ENCODE peak calls at places on chromosomes 2 and 18, in ten cellular contexts. Y is stimulated activated CD4-positive, alpha-beta T cell treated with anti-CD3 and anti-CD28 coated beads, Interleukin-1b, Interleukin-23, amount 100 ng/mL, for 4 hours; Z is mucosa of gallbladder; A is prostate gland; L is SW480; F is HEK293T; P is SK-MEL-5; I is tibial artery; G is HL-60; U is AG08395. T is an unnamed sample.

GRCh38 chr18:57440331-57441101 is 5.3 kb downstream of the ONECUT2 start:
- DNase-seq in Y (no peak), Z (peak), A (no peak), L (no peak), F (no peak), P (no peak), I (no peak), G (no peak), U (no peak), T (no peak)

GRCh38 chr2:100470898-100471514 is 724 bp downstream of the NMS start:
- DNase-seq in Y (no peak), Z (peak), A (no peak), L (no peak), F (peak), P (peak), I (no peak), G (no peak), U (peak), T (no peak)

GRCh38 chr2:135791418-135792190 is 45.4 kb downstream of the LCT start:
- DNase-seq in Y (no peak), Z (no peak), A (no peak), L (no peak), F (no peak), P (no peak), I (no peak), G (no peak), U (no peak), T (peak)

GRCh38 chr2:46847185-46847710 is 68.4 kb downstream of the MCFD2 start:
- DNase-seq in Y (no peak), Z (peak), A (peak), L (no peak), F (no peak), P (no peak), I (peak), G (no peak), U (peak), T (peak)

GRCh38 chr2:127101756-127102463 is 5.0 kb downstream of the BIN1 start:
- DNase-seq in Y (no peak), Z (no peak), A (no peak), L (no peak), F (no peak), P (no peak), I (peak), G (no peak), U (no peak), T (no peak)

GRCh38 chr2:173412628-173413027 is 58.0 kb downstream of the CDCA7 start:
- DNase-seq in Y (no peak), Z (no peak), A (no peak), L (no peak), F (no peak), P (no peak), I (no peak), G (no peak), U (no peak), T (no peak)

GRCh38 chr2:128289439-128289838 is 29.2 kb downstream of the HS6ST1 start:
- DNase-seq in Y (no peak), Z (no peak), A (no peak), L (no peak), F (no peak), P (no peak), I (no peak), G (no peak), U (no peak), T (no peak)

GRCh38 chr2:218257390-218257981 is 3.3 kb upstream of the GPBAR1 start:
- DNase-seq in Y (peak), Z (no peak), A (no peak), L (no peak), F (peak), P (peak), I (no peak), G (peak), U (no peak), T (no peak)